ENCODE peak calls at places on chromosomes 6 and 20, in eight cellular contexts. F, K, W, E, A, V, D and Q are unnamed samples. For H3K4me1 and H3K36me3, the result is how much of the 10 kb centered on the place peaks cover.

GRCh38 chr6:131635384-131636340 is 1.4 kb upstream of the ENPP3 start:
- DNase-seq in V (no peak), K (no peak), W (peak), D (no peak), A (no peak), F (no peak), E (no peak), Q (no peak)

GRCh38 chr20:47962286-47962685 is 177.0 kb upstream of the SULF2 start:
- DNase-seq in E (no peak), W (no peak), A (peak), F (no peak), V (no peak), D (no peak), K (no peak), Q (no peak)

GRCh38 chr6:27592481-27593199 is 119.7 kb upstream of the ZNF184 start:
- DNase-seq in A (no peak), V (no peak), E (peak), F (peak), K (no peak), W (no peak), D (peak), Q (no peak)

GRCh38 chr6:26240981-26241770 is 123.8 kb upstream of the BTN3A2 start:
- DNase-seq in D (peak), E (peak), W (peak), F (no peak), A (no peak), V (no peak), K (no peak), Q (no peak)

GRCh38 chr6:33728438-33728837 is 16.9 kb upstream of the UQCC2 start:
- DNase-seq in D (no peak), E (no peak), W (peak), V (peak), A (peak), K (peak), F (no peak), Q (no peak)

GRCh38 chr20:61815678-61816077 is 250.0 kb downstream of the TAF4 start:
- DNase-seq in E (no peak), V (no peak), W (no peak), K (no peak), D (no peak), F (no peak), A (peak), Q (no peak)

GRCh38 chr6:63941747-63942470 is 306.3 kb downstream of the PHF3 start:
- DNase-seq in E (peak), A (no peak), D (no peak), W (no peak), V (no peak), F (peak), K (no peak), Q (no peak)

GRCh38 chr6:147752686-147753418 is 244.4 kb downstream of the SAMD5 start:
- DNase-seq in K (no peak), F (peak), W (no peak), V (no peak), D (no peak), E (no peak), A (no peak), Q (no peak)

GRCh38 chr6:2684059-2684749 is 66.5 kb downstream of the MYLK4 start:
- DNase-seq in K (no peak), V (no peak), A (no peak), W (no peak), D (no peak), E (peak), F (no peak), Q (no peak)

GRCh38 chr6:19538086-19538485 is 299.1 kb upstream of the ID4 start:
- DNase-seq in F (peak), W (peak), V (no peak), A (no peak), D (no peak), K (peak), E (no peak), Q (no peak)

GRCh38 chr6:149904661-149905370 is 6.9 kb upstream of the RAET1E start:
- DNase-seq in V (no peak), A (peak), K (no peak), W (no peak), E (no peak), D (no peak), F (no peak), Q (no peak)

GRCh38 chr20:49054032-49054643 is 8.0 kb downstream of the CSE1L start:
- DNase-seq in D (no peak), F (no peak), K (no peak), V (no peak), A (no peak), E (no peak), W (no peak), Q (no peak)

GRCh38 chr20:51434556-51435256 is 107.8 kb downstream of the NFATC2 start:
- DNase-seq in K (no peak), E (peak), W (no peak), F (no peak), A (no peak), D (no peak), V (no peak), Q (no peak)

GRCh38 chr6:134585529-134585873 is 267.6 kb upstream of the SGK1 start:
- DNase-seq in W (no peak), D (no peak), V (no peak), A (no peak), E (no peak), F (no peak), K (no peak), Q (no peak)

GRCh38 chr20:47360489-47361267 is 4.2 kb upstream of the ZMYND8 start:
- DNase-seq in K (peak), D (no peak), W (peak), F (peak), E (peak), V (peak), A (peak), Q (no peak)

GRCh38 chr6:87203448-87204023 is 48.2 kb downstream of the ZNF292 start:
- DNase-seq in E (no peak), W (no peak), V (no peak), D (no peak), A (no peak), F (no peak), K (no peak), Q (no peak)

GRCh38 chr6:145756170-145756662 is 20.9 kb upstream of the EPM2A start:
- DNase-seq in W (peak), E (peak), F (peak), D (no peak), V (peak), A (no peak), K (peak), Q (no peak)

GRCh38 chr20:59603176-59603575 is 1.2 kb upstream of the PHACTR3 start:
- DNase-seq in W (no peak), K (no peak), D (no peak), F (no peak), V (no peak), E (no peak), A (no peak), Q (no peak)

GRCh38 chr6:56643379-56644089 is 845 bp upstream of the DST start:
- DNase-seq in W (no peak), D (no peak), F (no peak), V (no peak), A (no peak), K (no peak), E (no peak), Q (no peak)

GRCh38 chr6:38346291-38347079 is 293.2 kb downstream of the BTBD9 start:
- DNase-seq in F (no peak), A (no peak), E (peak), D (no peak), W (no peak), V (no peak), K (no peak), Q (no peak)

GRCh38 chr20:57428611-57429496 is 37.7 kb downstream of the RBM38 start:
- DNase-seq in D (no peak), E (no peak), A (peak), F (no peak), W (no peak), K (peak), V (no peak), Q (no peak)

GRCh38 chr20:6908673-6909072 is 141.2 kb downstream of the BMP2 start:
- DNase-seq in K (no peak), F (no peak), D (no peak), E (no peak), V (no peak), W (no peak), A (no peak), Q (no peak)

GRCh38 chr6:81750660-81751387 is 1.7 kb downstream of the TENT5A start:
- DNase-seq in D (no peak), E (no peak), K (no peak), W (peak), F (no peak), A (no peak), V (no peak), Q (no peak)

GRCh38 chr6:141988954-141989705 is 143.6 kb upstream of the GJE1 start:
- DNase-seq in A (no peak), K (peak), W (no peak), V (no peak), D (no peak), E (peak), F (peak), Q (no peak)

GRCh38 chr6:25971187-25971811 is 8.7 kb downstream of the TRIM38 start:
- DNase-seq in F (peak), A (no peak), D (no peak), K (no peak), E (peak), W (peak), V (no peak), Q (no peak)

GRCh38 chr20:63536997-63537524 is at the start of gene PTK6:
- DNase-seq in F (no peak), K (no peak), V (peak), W (no peak), E (no peak), D (peak), A (peak), Q (no peak)

GRCh38 chr20:23939063-23939462 is 49.5 kb downstream of the GGTLC1 start:
- DNase-seq in K (no peak), E (no peak), D (no peak), F (no peak), V (no peak), A (no peak), W (no peak), Q (no peak)

GRCh38 chr6:99341862-99342455 is 7.5 kb downstream of the FAXC start:
- DNase-seq in A (no peak), V (no peak), F (no peak), D (no peak), W (no peak), K (no peak), E (no peak), Q (no peak)

GRCh38 chr6:111410371-111410770 is 72.6 kb downstream of the REV3L start:
- DNase-seq in F (no peak), K (no peak), E (no peak), A (no peak), W (no peak), D (no peak), V (no peak), Q (no peak)

GRCh38 chr6:39137235-39137634 is 22.2 kb upstream of the SAYSD1 start:
- DNase-seq in V (no peak), W (peak), D (no peak), A (no peak), F (peak), E (peak), K (peak), Q (no peak)

GRCh38 chr20:35866446-35867202 is 87.7 kb downstream of the SCAND1 start:
- DNase-seq in A (no peak), F (no peak), K (no peak), E (no peak), W (no peak), V (no peak), D (no peak), Q (no peak)

GRCh38 chr20:35871311-35871771 is 83.0 kb downstream of the SCAND1 start:
- DNase-seq in D (no peak), E (peak), V (peak), F (no peak), A (no peak), W (peak), K (no peak), Q (no peak)

GRCh38 chr20:35870541-35871307 is 83.6 kb downstream of the SCAND1 start:
- DNase-seq in A (no peak), F (no peak), W (no peak), D (no peak), K (no peak), E (no peak), V (no peak), Q (no peak)
- H3K4me1 ChIP-seq in A (under half), F (under half), W (under half), D (under half), K (under half), E (under half), V (under half), Q (under half)

DNA sequence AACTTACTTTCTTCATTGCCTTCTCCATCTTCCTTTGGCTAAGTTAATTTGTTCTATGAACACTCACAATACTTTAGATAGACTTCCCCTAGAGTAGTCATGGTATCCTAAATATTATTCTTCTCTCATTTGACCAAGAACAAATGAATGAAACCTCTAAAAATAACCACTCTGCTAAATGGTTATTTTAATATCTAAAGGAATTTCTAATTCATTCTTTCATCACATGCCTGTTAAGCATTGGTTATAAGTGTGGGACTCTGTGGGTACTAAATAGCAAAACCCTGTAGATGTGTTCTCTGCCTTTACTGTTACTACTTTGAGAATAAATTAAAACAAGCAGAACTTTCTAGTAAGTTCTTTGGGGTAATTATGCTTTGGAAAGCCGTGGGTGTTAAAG is 138.9 kb downstream of the EYA4 start:
- DNase-seq in F (no peak), V (no peak), D (no peak), K (no peak), A (no peak), E (no peak), W (no peak), Q (no peak)
- H3K36me3 ChIP-seq in F (under half), V (under half), D (under half), K (under half), A (under half), E (under half), W (under half), Q (under half)

DNA sequence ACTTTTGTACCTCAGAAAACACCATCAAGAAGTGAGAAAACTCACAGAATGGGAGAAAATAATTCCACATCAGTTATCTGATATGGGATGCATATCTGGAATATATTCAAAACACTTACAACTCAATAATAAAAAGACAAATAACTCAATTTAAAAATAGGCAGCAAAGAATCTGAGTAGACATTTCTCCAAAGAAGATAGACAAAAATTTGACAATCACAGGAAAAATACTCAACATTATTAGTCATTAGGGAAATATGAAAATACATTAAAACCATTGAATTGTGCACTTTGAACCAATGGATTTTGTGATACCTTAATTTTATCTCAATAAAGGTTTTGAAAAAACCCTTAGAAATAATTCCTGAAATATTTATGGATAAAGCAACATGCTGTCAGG is 36.9 kb upstream of the STMND1 start:
- DNase-seq in W (no peak), D (no peak), F (no peak), V (no peak), E (no peak), K (no peak), A (no peak), Q (no peak)
- H3K4me1 ChIP-seq in W (under half), D (under half), F (under half), V (under half), E (under half), K (under half), A (under half), Q (under half)

GRCh38 chr6:158805698-158806373 is 13.3 kb downstream of the EZR start:
- DNase-seq in V (no peak), W (no peak), F (no peak), K (no peak), D (no peak), A (no peak), E (no peak), Q (no peak)

GRCh38 chr6:158810149-158811095 is 8.7 kb downstream of the EZR start:
- DNase-seq in V (no peak), F (no peak), K (no peak), E (no peak), W (no peak), D (no peak), A (no peak), Q (no peak)

GRCh38 chr6:158808442-158808833 is 10.7 kb downstream of the EZR start:
- DNase-seq in V (no peak), E (no peak), K (no peak), A (no peak), W (peak), F (no peak), D (no peak), Q (no peak)

GRCh38 chr6:158807515-158808441 is 11.4 kb downstream of the EZR start:
- DNase-seq in A (no peak), E (no peak), F (no peak), D (no peak), V (no peak), W (no peak), K (no peak), Q (no peak)

DNA sequence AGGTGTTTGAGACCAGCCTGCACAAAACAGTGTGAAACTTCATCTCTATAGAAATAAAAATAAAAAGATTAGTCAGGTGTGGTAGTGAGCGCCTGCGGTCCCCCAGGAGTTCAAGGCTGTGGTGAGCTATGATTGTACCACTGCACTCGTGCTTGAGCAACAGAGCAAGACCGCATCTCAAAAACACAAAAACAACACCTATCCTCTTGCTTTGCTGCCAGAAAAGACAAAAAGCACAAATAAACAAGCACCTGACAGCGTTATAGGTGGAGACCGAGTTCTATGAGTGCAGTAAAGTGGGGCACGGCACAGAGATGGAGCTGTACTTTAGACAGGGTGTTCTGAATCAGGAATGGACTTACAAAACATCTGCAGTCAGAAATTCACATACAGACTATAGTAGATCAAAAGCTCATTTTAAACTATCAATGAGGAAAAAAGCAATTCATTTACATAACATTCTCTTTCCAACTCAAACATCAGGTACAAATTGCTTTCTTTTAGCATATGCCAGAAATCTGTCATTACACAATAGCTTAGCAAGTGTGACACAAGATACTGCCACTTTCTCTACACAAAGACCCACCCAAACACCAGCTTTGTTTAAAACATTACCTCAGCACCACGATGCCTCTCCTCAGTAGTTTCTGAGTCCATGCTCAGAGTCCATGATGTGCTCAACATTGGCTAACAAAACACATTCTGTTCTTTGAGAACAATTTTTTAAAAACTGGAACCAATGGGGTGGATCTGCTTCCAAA is 10.1 kb downstream of the EZR start:
- DNase-seq in W (peak), D (peak), V (no peak), E (no peak), F (no peak), K (no peak), A (no peak), Q (no peak)
- H3K36me3 ChIP-seq in W (under half), D (under half), V (under half), E (under half), F (under half), K (under half), A (under half), Q (under half)

GRCh38 chr20:44894959-44895358 is 9.5 kb downstream of the YWHAB start:
- DNase-seq in V (no peak), A (no peak), D (no peak), K (no peak), E (no peak), F (no peak), W (no peak), Q (no peak)

GRCh38 chr20:44900231-44900854 is 9.5 kb upstream of the PABPC1L start:
- DNase-seq in E (no peak), D (no peak), A (no peak), K (no peak), W (no peak), V (no peak), F (no peak), Q (no peak)

GRCh38 chr20:44901972-44902371 is 7.9 kb upstream of the PABPC1L start:
- DNase-seq in A (no peak), V (no peak), D (no peak), E (no peak), W (no peak), K (no peak), F (no peak), Q (no peak)

GRCh38 chr20:44896583-44896982 is 11.1 kb downstream of the YWHAB start:
- DNase-seq in V (no peak), W (no peak), A (no peak), D (no peak), K (no peak), F (no peak), E (peak), Q (no peak)

GRCh38 chr20:44897133-44897532 is 11.6 kb downstream of the YWHAB start:
- DNase-seq in V (no peak), A (no peak), F (no peak), D (no peak), E (no peak), K (no peak), W (no peak), Q (no peak)
- H3K4me1 ChIP-seq in V (half or more), A (under half), F (under half), D (half or more), E (under half), K (under half), W (under half), Q (half or more)

GRCh38 chr6:150937126-150937906 is 71.8 kb downstream of the MTHFD1L start:
- DNase-seq in A (peak), E (peak), F (no peak), W (peak), V (peak), K (no peak), D (no peak), Q (no peak)
- H3K36me3 ChIP-seq in A (under half), E (under half), F (under half), W (under half), V (under half), K (under half), D (under half), Q (under half)